ENCODE peak calls at places on chromosomes 7 and 10, in four cellular contexts. J is islet precursor cell; R is naive thymus-derived CD8-positive, alpha-beta T cell; S is SK-MEL-5. L is an unnamed sample.

GRCh38 chr7:102318482-102318971 is 31.9 kb downstream of the SH2B2 start:
- DNase-seq in S (no peak), J (peak), R (peak), L (no peak)

GRCh38 chr7:157020514-157021070 is 10.1 kb upstream of the MNX1 start:
- DNase-seq in R (no peak), S (no peak), J (peak), L (no peak)

GRCh38 chr7:36303202-36304098 is 86.2 kb upstream of the ANLN start:
- DNase-seq in S (peak), R (no peak), J (peak), L (no peak)

GRCh38 chr10:94645285-94645684 is 38.2 kb upstream of the CYP2C18 start:
- DNase-seq in R (no peak), S (no peak), J (no peak), L (no peak)

GRCh38 chr7:137772748-137773147 is 74.0 kb downstream of the DGKI start:
- DNase-seq in J (no peak), R (no peak), S (peak), L (no peak)

GRCh38 chr7:5629941-5630340 is 151.5 kb downstream of the RNF216 start:
- DNase-seq in J (peak), R (no peak), S (no peak), L (peak)

GRCh38 chr10:14586901-14587300 is 187.8 kb downstream of the FAM107B start:
- DNase-seq in S (no peak), R (peak), J (no peak), L (peak)

GRCh38 chr7:42237891-42238531 is 1.0 kb upstream of the GLI3 start:
- DNase-seq in S (peak), J (peak), R (no peak), L (no peak)

GRCh38 chr7:151494569-151495284 is 25.0 kb downstream of the RHEB start:
- DNase-seq in J (no peak), R (no peak), S (no peak), L (no peak)

GRCh38 chr7:139776486-139777303 is 1.1 kb downstream of the HIPK2 start:
- DNase-seq in J (no peak), S (no peak), R (no peak), L (no peak)

GRCh38 chr10:95237376-95238170 is 43.5 kb downstream of the ACSM6 start:
- DNase-seq in J (no peak), S (no peak), R (no peak), L (no peak)

GRCh38 chr7:117666019-117666418 is 186.2 kb downstream of the CFTR start:
- DNase-seq in S (no peak), J (peak), R (no peak), L (no peak)

GRCh38 chr7:103981003-103981423 is 8.4 kb downstream of the RELN start:
- DNase-seq in J (no peak), S (no peak), R (no peak), L (no peak)

GRCh38 chr7:77368974-77369373 is 47.2 kb downstream of the GSAP start:
- DNase-seq in J (no peak), R (no peak), S (peak), L (no peak)

GRCh38 chr7:157490465-157490912 is 153.7 kb downstream of the DNAJB6 start:
- DNase-seq in S (peak), J (peak), R (peak), L (peak)

GRCh38 chr7:46969303-46970130 is 612.4 kb downstream of the TNS3 start:
- DNase-seq in R (no peak), J (no peak), S (no peak), L (no peak)

GRCh38 chr7:25835191-25835590 is 316.8 kb upstream of the NFE2L3 start:
- DNase-seq in S (no peak), J (no peak), R (no peak), L (no peak)

GRCh38 chr7:149753370-149754233 is 19.8 kb downstream of the ZNF467 start:
- DNase-seq in S (peak), J (peak), R (no peak), L (no peak)

GRCh38 chr7:106938803-106939202 is 73.7 kb downstream of the PIK3CG start:
- DNase-seq in R (no peak), S (no peak), J (no peak), L (no peak)

GRCh38 chr10:34555653-34556052 is 259.4 kb downstream of the PARD3 start:
- DNase-seq in R (no peak), J (no peak), S (no peak), L (no peak)

GRCh38 chr7:137871173-137871915 is 24.6 kb upstream of the DGKI start:
- DNase-seq in R (no peak), J (no peak), S (no peak), L (no peak)

GRCh38 chr10:29356931-29357330 is 68.1 kb downstream of the LYZL1 start:
- DNase-seq in S (no peak), R (no peak), J (peak), L (no peak)

GRCh38 chr10:85900060-85900459 is 466.5 kb downstream of the GRID1 start:
- DNase-seq in R (no peak), S (no peak), J (no peak), L (no peak)

GRCh38 chr7:121872831-121873764 is at the start of gene PTPRZ1:
- DNase-seq in R (no peak), J (peak), S (peak), L (no peak)

GRCh38 chr7:108488902-108489538 is 32.8 kb upstream of the NRCAM start:
- DNase-seq in J (no peak), R (no peak), S (no peak), L (no peak)

GRCh38 chr7:82805527-82805960 is 357.1 kb downstream of the PCLO start:
- DNase-seq in S (peak), J (peak), R (no peak), L (no peak)

GRCh38 chr7:94432799-94433198 is 38.1 kb downstream of the COL1A2 start:
- DNase-seq in J (no peak), S (no peak), R (no peak), L (no peak)

GRCh38 chr7:5238500-5238899 is 44.2 kb upstream of the SLC29A4 start:
- DNase-seq in R (no peak), J (no peak), S (no peak), L (no peak)

GRCh38 chr7:149880871-149881301 is 7.1 kb downstream of the ATP6V0E2 start:
- DNase-seq in J (no peak), R (no peak), S (no peak), L (no peak)

GRCh38 chr10:86942441-86943315 is 14.7 kb downstream of the MMRN2 start:
- DNase-seq in R (no peak), J (peak), S (no peak), L (no peak)

GRCh38 chr7:2632717-2633537 is 1.1 kb downstream of the TTYH3 start:
- DNase-seq in J (peak), S (peak), R (no peak), L (peak)

GRCh38 chr7:106936236-106936635 is 71.2 kb downstream of the PIK3CG start:
- DNase-seq in R (no peak), J (no peak), S (no peak), L (no peak)